ENCODE peak calls at places on chromosome 19, in four cellular contexts. K, O, S and D are unnamed samples.

GRCh38 chr19:2426661-2427322 is 594 bp downstream of the TIMM13 start:
- DNase-seq in O (peak; percentile 16), S (peak; percentile 49), K (no peak), D (peak; percentile 80)

GRCh38 chr19:18879579-18880373 is 16.2 kb downstream of the CERS1 start:
- DNase-seq in K (no peak), S (no peak), O (peak; percentile 46), D (peak; percentile 77)

GRCh38 chr19:588093-588742 is 1.5 kb upstream of the HCN2 start:
- DNase-seq in S (no peak), O (peak; percentile 69), K (no peak), D (peak; percentile 86)

GRCh38 chr19:50602496-50602895 is 34.3 kb upstream of the LRRC4B start:
- DNase-seq in S (no peak), K (no peak), O (no peak), D (no peak)

GRCh38 chr19:28443361-28443760 is 769.6 kb downstream of the UQCRFS1 start:
- DNase-seq in O (no peak), S (no peak), K (no peak), D (no peak)

GRCh38 chr19:10654610-10655456 is 687 bp downstream of the ILF3 start:
- DNase-seq in O (no peak), S (peak; percentile 62), K (no peak), D (peak; percentile 77)

GRCh38 chr19:56109216-56109615 is 11.9 kb downstream of the ZNF787 start:
- DNase-seq in S (no peak), K (no peak), O (no peak), D (peak; percentile 34)

GRCh38 chr19:57171551-57172081 is 4.3 kb upstream of the DUXA start:
- DNase-seq in K (no peak), O (no peak), S (peak; percentile 54), D (peak; percentile 48)

GRCh38 chr19:8209965-8210659 is 942 bp downstream of the CERS4 start:
- DNase-seq in K (no peak), O (no peak), S (no peak), D (no peak)

GRCh38 chr19:14440049-14440448 is 6.9 kb downstream of the PKN1 start:
- DNase-seq in O (no peak), S (no peak), K (peak; percentile 61), D (peak; percentile 68)

GRCh38 chr19:8831832-8832131 is 322 bp downstream of the ZNF558 start:
- DNase-seq in K (no peak), S (no peak), O (no peak), D (no peak)

GRCh38 chr19:56350416-56351045 is 35.9 kb upstream of the ZSCAN5A start:
- DNase-seq in O (peak; percentile 24), K (no peak), S (peak; percentile 21), D (peak; percentile 80)

GRCh38 chr19:4279530-4280422 is 710 bp downstream of the SHD start:
- DNase-seq in K (no peak), S (no peak), O (no peak), D (no peak)

GRCh38 chr19:29843180-29844051 is 31.6 kb downstream of the CCNE1 start:
- DNase-seq in O (no peak), K (no peak), S (peak; percentile 43), D (peak; percentile 56)

GRCh38 chr19:30212574-30212973 is 159.6 kb upstream of the ZNF536 start:
- DNase-seq in K (no peak), O (no peak), S (no peak), D (no peak)

GRCh38 chr19:28454083-28454482 is 758.9 kb downstream of the UQCRFS1 start:
- DNase-seq in K (no peak), O (no peak), S (no peak), D (no peak)

GRCh38 chr19:52007805-52008557 is at the start of gene ZNF615:
- DNase-seq in K (peak; percentile 32), S (peak; percentile 88), O (peak; percentile 52), D (peak; percentile 92)

GRCh38 chr19:18059902-18060301 is 26.8 kb downstream of the IL12RB1 start:
- DNase-seq in K (no peak), O (no peak), S (no peak), D (no peak)

GRCh38 chr19:1587872-1588271 is 4.8 kb downstream of the MBD3 start:
- DNase-seq in K (no peak), S (no peak), O (no peak), D (no peak)

GRCh38 chr19:42683917-42684513 is 56.3 kb downstream of the PSG3 start:
- DNase-seq in K (no peak), S (no peak), O (peak; percentile 28), D (peak; percentile 18)

GRCh38 chr19:19515764-19516519 is at the start of gene NDUFA13:
- DNase-seq in K (peak; percentile 54), S (peak; percentile 89), O (peak; percentile 85), D (peak; percentile 96)

GRCh38 chr19:5591476-5591875 is 23.7 kb upstream of the TINCR start:
- DNase-seq in K (no peak), S (no peak), O (no peak), D (no peak)

GRCh38 chr19:30857388-30857787 is 485.2 kb downstream of the ZNF536 start:
- DNase-seq in S (no peak), K (no peak), O (no peak), D (no peak)

GRCh38 chr19:18027151-18027550 is 19.2 kb downstream of the ARRDC2 start:
- DNase-seq in O (no peak), S (no peak), K (no peak), D (no peak)

GRCh38 chr19:11355160-11356073 is at the start of gene PLPPR2:
- DNase-seq in K (peak; percentile 52), O (peak; percentile 82), S (peak; percentile 96), D (peak; percentile 81)

GRCh38 chr19:2282062-2282861 is at the start of gene PEAK3:
- DNase-seq in O (no peak), K (peak; percentile 54), S (no peak), D (no peak)

GRCh38 chr19:10625003-10625761 is at the start of gene SLC44A2:
- DNase-seq in S (peak; percentile 86), K (no peak), O (peak; percentile 38), D (peak; percentile 42)

GRCh38 chr19:5621311-5621944 is 1.1 kb downstream of the SAFB2 start:
- DNase-seq in S (peak; percentile 85), K (no peak), O (no peak), D (no peak)

GRCh38 chr19:6021878-6022569 is 44.1 kb upstream of the RANBP3 start:
- DNase-seq in K (no peak), S (peak; percentile 67), O (peak; percentile 47), D (peak; percentile 82)

GRCh38 chr19:18416778-18417249 is 2.4 kb upstream of the SSBP4 start:
- DNase-seq in K (no peak), S (peak; percentile 89), O (no peak), D (peak; percentile 88)

GRCh38 chr19:10603873-10604459 is 16.9 kb upstream of the AP1M2 start:
- DNase-seq in K (no peak), O (no peak), S (no peak), D (peak; percentile 43)

GRCh38 chr19:15829277-15829770 is 13.9 kb upstream of the OR10H1 start:
- DNase-seq in K (no peak), O (no peak), S (no peak), D (no peak)

GRCh38 chr19:53308339-53308811 is 25.2 kb upstream of the ZNF845 start:
- DNase-seq in O (no peak), K (no peak), S (no peak), D (peak; percentile 23)

GRCh38 chr19:3555653-3556422 is 1.5 kb downstream of the MFSD12 start:
- DNase-seq in K (no peak), O (no peak), S (no peak), D (no peak)

GRCh38 chr19:41309225-41310030 is 544 bp upstream of the CCDC97 start:
- DNase-seq in O (no peak), K (no peak), S (no peak), D (peak; percentile 50)

GRCh38 chr19:41311072-41311471 is 1.1 kb downstream of the CCDC97 start:
- DNase-seq in O (no peak), K (no peak), S (no peak), D (peak; percentile 18)

GRCh38 chr19:41311613-41312012 is 1.6 kb downstream of the CCDC97 start:
- DNase-seq in O (no peak), S (no peak), K (no peak), D (no peak)

GRCh38 chr19:41308450-41309224 is 1.3 kb upstream of the CCDC97 start:
- DNase-seq in K (peak; percentile 47), S (peak; percentile 85), O (peak; percentile 73), D (peak; percentile 81)

DNA sequence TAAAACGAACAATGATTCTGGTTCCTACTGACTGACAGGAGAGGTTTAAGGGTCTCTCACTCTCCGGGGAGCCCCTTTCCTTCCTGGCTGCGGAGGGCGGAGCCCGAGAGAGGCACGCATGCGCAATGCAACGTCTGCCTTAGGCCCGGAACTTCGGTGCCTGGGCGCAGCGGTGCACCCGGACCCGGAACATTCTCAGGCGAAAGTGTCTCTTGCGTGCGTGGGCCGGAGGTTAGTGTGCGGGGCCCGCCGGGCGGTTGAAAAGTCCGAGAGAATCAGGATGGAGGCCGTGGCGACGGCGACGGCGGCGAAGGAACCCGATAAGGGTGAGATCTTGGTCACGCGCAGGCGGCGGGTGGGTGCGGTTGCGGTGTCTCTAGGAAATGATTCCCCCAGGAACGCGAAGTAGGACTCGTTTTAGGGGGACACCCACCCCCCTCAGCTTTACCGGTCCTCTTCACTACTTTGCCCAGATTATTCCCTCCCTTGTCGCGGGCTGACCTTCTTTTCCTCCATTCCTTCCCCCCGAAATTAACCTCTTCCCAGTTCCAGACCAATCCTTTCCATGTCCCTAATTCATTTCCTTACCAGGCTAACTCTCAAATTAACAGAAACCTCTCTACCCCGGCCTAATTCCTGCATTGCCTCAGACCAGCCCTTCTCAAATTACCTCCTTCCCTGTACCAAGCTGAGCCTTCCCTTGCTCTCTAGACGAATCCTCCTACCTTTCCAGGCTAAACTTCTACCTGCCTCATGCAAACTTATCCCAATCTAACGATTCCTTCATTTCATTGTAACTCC is at the start of gene CCDC97:
- DNase-seq in O (peak; percentile 75), K (no peak), S (peak; percentile 88), D (peak; percentile 98)
- TF ChIP-seq POLR2A in O (peak; percentile 88), K (no peak), S (peak; percentile 59), D (peak; percentile 84)

DNA sequence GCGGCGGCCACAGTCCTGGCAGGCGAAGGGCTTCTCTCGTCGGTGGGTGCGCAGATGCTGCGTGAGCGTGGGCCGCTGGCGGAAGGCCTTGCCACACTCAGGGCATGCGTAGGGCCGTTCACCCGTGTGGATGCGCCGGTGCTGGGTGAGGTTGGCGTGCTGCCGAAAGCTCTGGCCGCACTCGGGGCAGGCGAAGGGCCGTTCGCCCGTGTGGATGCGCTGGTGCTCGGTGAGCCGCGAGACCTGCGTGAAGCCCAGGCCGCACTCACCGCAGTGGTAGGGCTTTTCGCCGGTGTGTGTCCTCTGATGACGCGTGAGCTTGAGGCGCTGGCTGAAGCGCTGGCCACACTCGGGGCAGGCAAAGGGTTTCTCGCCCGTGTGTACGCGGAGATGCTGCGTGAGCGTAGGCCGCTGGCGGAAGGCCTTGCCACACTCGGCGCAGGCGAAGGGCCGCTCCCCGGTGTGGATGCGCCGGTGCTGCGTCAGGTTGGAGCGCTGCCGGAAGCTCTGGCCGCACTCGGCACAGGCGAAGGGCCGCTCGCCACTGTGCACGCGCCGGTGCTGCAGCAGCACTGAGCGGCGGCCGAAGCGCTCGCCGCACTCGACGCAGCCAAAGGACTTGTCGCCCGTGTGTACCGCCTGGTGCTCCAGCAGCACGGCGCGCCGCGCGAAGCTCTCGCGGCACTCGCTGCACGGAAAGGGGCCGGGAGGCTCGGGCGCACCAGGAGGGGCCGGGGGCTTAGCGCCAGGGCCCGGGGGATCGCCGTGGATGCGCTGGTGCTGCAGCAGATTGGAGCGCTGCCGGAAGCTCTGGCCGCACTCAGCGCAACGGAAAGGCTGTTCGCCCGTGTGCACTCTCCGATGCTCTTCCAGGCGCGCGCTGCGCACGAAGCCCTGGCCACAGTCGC is 4.0 kb upstream of the UBE2M start:
- DNase-seq in S (peak; percentile 58), K (no peak), O (no peak), D (no peak)
- TF ChIP-seq POLR2A in S (no peak), K (no peak), O (no peak), D (peak; percentile 52)

GRCh38 chr19:44164673-44165512 is at the start of gene ZNF226:
- DNase-seq in K (peak; percentile 50), S (peak; percentile 84), O (peak; percentile 97), D (peak; percentile 92)
- TF ChIP-seq POLR2A in K (no peak), S (peak; percentile 46), O (peak; percentile 61), D (peak; percentile 84)

GRCh38 chr19:47112166-47112663 is 1.4 kb downstream of the ZC3H4 start:
- DNase-seq in O (no peak), S (peak; percentile 87), K (peak; percentile 67), D (peak; percentile 96)
- TF ChIP-seq POLR2A in O (no peak), S (peak; percentile 59), K (no peak), D (no peak)